ENCODE peak calls at places on chromosomes 11 and 22, in eight cellular contexts. L, G, T, U, A, Z, K and E are unnamed samples.

GRCh38 chr11:8382436-8383053 is 118.9 kb upstream of the LMO1 start:
- DNase-seq in L (no peak), G (no peak), T (peak), U (peak), A (no peak), Z (no peak), K (peak), E (no peak)

GRCh38 chr11:705646-706438 is at the start of gene EPS8L2:
- DNase-seq in L (no peak), G (no peak), T (peak), U (no peak), A (no peak), Z (no peak), K (no peak), E (no peak)

GRCh38 chr22:30344447-30345200 is 12.1 kb downstream of the SF3A1 start:
- DNase-seq in L (no peak), G (no peak), T (no peak), U (no peak), A (no peak), Z (no peak), K (no peak), E (no peak)

GRCh38 chr22:39650996-39651782 is 80.6 kb downstream of the CACNA1I start:
- DNase-seq in L (no peak), G (no peak), T (no peak), U (no peak), A (no peak), Z (no peak), K (no peak), E (no peak)

GRCh38 chr22:27057717-27058116 is 400.3 kb downstream of the MIAT start:
- DNase-seq in L (no peak), G (no peak), T (no peak), U (no peak), A (no peak), Z (no peak), K (no peak), E (no peak)

GRCh38 chr11:119092880-119093665 is 8.4 kb downstream of the HMBS start:
- DNase-seq in L (no peak), G (no peak), T (no peak), U (peak), A (no peak), Z (no peak), K (no peak), E (no peak)

GRCh38 chr11:74844072-74844471 is 95.4 kb downstream of the RNF169 start:
- DNase-seq in L (no peak), G (no peak), T (no peak), U (no peak), A (no peak), Z (no peak), K (no peak), E (no peak)

GRCh38 chr11:86245369-86246292 is 1.1 kb downstream of the EED start:
- DNase-seq in L (no peak), G (no peak), T (no peak), U (peak), A (no peak), Z (no peak), K (no peak), E (peak)

GRCh38 chr11:12329797-12330196 is 47.6 kb upstream of the PARVA start:
- DNase-seq in L (no peak), G (no peak), T (no peak), U (peak), A (no peak), Z (no peak), K (no peak), E (no peak)

GRCh38 chr22:31346255-31346732 is at the start of gene PATZ1:
- DNase-seq in L (no peak), G (peak), T (peak), U (peak), A (peak), Z (peak), K (peak), E (peak)

GRCh38 chr11:116826751-116827431 is 2.8 kb upstream of the APOC3 start:
- DNase-seq in L (no peak), G (no peak), T (no peak), U (no peak), A (no peak), Z (no peak), K (no peak), E (no peak)

GRCh38 chr11:79663012-79663411 is 222.2 kb upstream of the TENM4 start:
- DNase-seq in L (no peak), G (no peak), T (no peak), U (no peak), A (no peak), Z (no peak), K (no peak), E (no peak)

GRCh38 chr11:110174645-110175310 is 81.6 kb downstream of the ZC3H12C start:
- DNase-seq in L (no peak), G (no peak), T (peak), U (peak), A (no peak), Z (no peak), K (no peak), E (no peak)

GRCh38 chr11:30729187-30729713 is 143.1 kb upstream of the MPPED2 start:
- DNase-seq in L (no peak), G (no peak), T (peak), U (no peak), A (no peak), Z (no peak), K (no peak), E (no peak)

GRCh38 chr11:19711911-19712280 is 741 bp upstream of the NAV2 start:
- DNase-seq in L (no peak), G (no peak), T (no peak), U (no peak), A (no peak), Z (no peak), K (no peak), E (no peak)

GRCh38 chr22:20465759-20466077 is 28.1 kb upstream of the SCARF2 start:
- DNase-seq in L (no peak), G (no peak), T (no peak), U (no peak), A (no peak), Z (no peak), K (no peak), E (no peak)